ENCODE peak calls at places on chromosomes 11 and 22, in nine cellular contexts. V, L, M, B, Y, H, N, F and T are unnamed samples.

GRCh38 chr22:47328550-47329243 is 566.2 kb downstream of the TBC1D22A start:
- DNase-seq in M (no peak), F (peak; percentile 67), H (peak; percentile 78), Y (no peak), N (peak; percentile 56), B (peak; percentile 94), V (no peak), L (no peak), T (peak; percentile 68)

GRCh38 chr11:64844330-64845124 is at the start of gene CDC42BPG:
- DNase-seq in M (peak; percentile 92), Y (peak; percentile 97), F (peak; percentile 87), H (no peak), L (no peak), V (peak; percentile 76), N (no peak), B (peak; percentile 100), T (no peak)

GRCh38 chr22:26065847-26066246 is 103.4 kb upstream of the SEZ6L start:
- DNase-seq in B (no peak), H (no peak), N (no peak), Y (no peak), L (no peak), M (no peak), F (no peak), V (no peak), T (no peak)

GRCh38 chr11:116948375-116948774 is 111.0 kb upstream of the APOA1 start:
- DNase-seq in H (no peak), F (no peak), B (no peak), Y (no peak), V (no peak), L (no peak), N (no peak), M (no peak), T (no peak)

GRCh38 chr22:44179196-44179988 is 1.3 kb upstream of the PARVG start:
- DNase-seq in V (no peak), M (no peak), Y (no peak), L (no peak), H (no peak), N (no peak), F (no peak), B (no peak), T (no peak)

GRCh38 chr11:32196137-32196536 is 105.3 kb downstream of the RCN1 start:
- DNase-seq in F (no peak), Y (no peak), L (no peak), V (no peak), H (no peak), N (peak; percentile 13), B (no peak), M (no peak), T (no peak)

GRCh38 chr11:126419801-126420729 is 64.6 kb downstream of the ST3GAL4 start:
- DNase-seq in V (no peak), B (peak; percentile 83), M (no peak), H (no peak), F (no peak), Y (no peak), N (no peak), L (no peak), T (no peak)

GRCh38 chr11:113059548-113059947 is 98.3 kb downstream of the NCAM1 start:
- DNase-seq in M (no peak), F (no peak), H (no peak), B (no peak), N (no peak), L (no peak), Y (no peak), V (no peak), T (no peak)

GRCh38 chr11:47992959-47993820 is 12.8 kb downstream of the PTPRJ start:
- DNase-seq in Y (no peak), F (peak; percentile 72), N (no peak), L (no peak), H (peak; percentile 51), M (no peak), V (no peak), B (peak; percentile 83), T (no peak)
- H3K4me3 ChIP-seq in Y (no peak overlapping the region), F (no peak overlapping the region), N (no peak overlapping the region), L (no peak overlapping the region), H (no peak overlapping the region), M (no peak overlapping the region), V (no peak overlapping the region), B (no peak overlapping the region), T (no peak overlapping the region)

DNA sequence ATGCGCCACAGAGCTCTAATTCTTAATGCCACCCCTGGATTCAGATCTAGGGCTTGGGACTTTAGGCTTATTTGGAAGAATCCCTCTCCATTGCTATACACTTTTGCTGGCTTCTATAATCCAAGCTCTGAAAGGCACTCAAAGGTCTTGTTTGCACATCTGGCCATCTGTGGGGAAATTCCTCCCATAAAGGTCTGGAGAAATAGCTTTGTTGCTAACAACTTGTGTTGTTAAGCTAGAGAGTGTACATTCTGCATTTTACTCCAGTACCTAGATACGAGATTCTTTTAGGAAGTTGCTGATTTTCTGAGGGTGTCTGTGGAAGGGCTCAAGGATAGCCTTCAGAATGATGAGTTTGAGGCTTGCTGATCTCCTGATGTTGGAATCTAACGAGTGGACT is 50.7 kb downstream of the UBASH3B start:
- DNase-seq in F (no peak), L (no peak), V (no peak), B (peak; percentile 46), Y (no peak), M (no peak), N (no peak), H (no peak), T (no peak)
- H3K4me3 ChIP-seq in F (no peak overlapping the region), L (no peak overlapping the region), V (no peak overlapping the region), B (no peak overlapping the region), Y (no peak overlapping the region), M (no peak overlapping the region), N (no peak overlapping the region), H (no peak overlapping the region), T (no peak overlapping the region)

DNA sequence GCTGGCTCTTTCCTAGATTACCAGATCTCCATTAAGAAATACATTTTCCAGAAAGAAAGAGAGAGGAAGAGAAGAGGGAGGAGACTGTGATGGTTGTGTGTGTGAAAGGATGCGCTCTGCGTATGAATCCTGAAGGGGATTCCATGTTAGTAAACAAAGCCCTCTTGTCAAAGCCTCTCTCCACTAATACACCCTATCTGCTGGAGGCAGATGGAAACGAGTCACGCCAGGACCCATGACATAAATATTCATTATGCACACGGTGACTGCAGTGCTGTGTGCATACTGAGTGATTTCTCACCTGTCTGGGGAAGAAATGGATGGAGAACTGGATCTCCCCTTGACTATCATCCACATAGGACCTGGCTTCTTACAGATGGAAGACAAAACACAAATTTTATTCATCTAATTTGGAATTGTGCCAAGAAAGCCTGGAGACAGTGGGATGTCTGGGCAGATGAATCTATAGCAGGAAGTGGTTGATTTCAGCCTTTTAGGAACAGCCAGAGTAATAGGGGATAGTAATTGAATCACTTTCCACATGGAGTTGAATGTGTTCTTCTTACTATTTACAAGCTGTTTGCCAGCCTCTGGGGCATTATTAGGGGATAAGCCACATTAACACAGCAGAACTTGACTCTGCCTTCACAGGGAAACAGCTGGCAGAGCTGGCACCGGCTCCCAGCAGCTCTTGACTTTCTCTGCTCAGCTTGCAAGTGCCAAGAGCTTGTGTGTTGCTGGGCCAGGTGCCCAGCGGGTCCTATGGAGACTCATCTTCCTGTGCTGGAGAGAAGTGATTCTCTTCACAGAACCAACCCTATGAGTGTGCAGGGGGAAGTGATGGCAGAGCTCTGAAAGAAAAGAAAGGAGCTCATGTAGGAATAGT is 9.0 kb downstream of the MTNR1B start:
- DNase-seq in B (peak; percentile 90), L (no peak), F (no peak), M (no peak), V (no peak), N (no peak), H (no peak), Y (no peak), T (no peak)
- H3K4me3 ChIP-seq in B (no peak overlapping the region), L (no peak overlapping the region), F (no peak overlapping the region), M (no peak overlapping the region), V (no peak overlapping the region), N (no peak overlapping the region), H (no peak overlapping the region), Y (no peak overlapping the region), T (no peak overlapping the region)

DNA sequence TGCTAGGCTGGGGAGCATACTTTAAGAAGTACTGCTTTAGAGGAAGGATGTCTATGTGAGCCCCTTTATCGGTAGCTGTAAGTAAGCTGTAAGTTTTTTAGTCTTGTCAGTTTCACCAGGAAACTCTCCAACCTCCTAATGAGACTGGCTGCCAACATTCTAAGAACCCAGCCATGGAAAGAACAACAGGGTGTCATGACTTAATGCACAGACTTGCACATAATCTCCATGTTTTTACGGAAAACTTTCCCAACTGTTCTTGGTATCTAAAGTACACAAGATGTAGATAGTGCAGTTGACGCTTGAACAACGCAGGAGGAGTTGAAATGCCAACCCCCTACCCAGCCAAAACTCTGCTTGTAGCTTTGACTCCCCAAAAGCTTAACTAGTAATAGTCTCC is 9.0 kb downstream of the OR8A1 start:
- DNase-seq in N (no peak), H (no peak), V (no peak), B (no peak), Y (no peak), L (no peak), M (no peak), F (no peak), T (no peak)
- H3K4me3 ChIP-seq in N (no peak overlapping the region), H (no peak overlapping the region), V (no peak overlapping the region), B (no peak overlapping the region), Y (no peak overlapping the region), L (no peak overlapping the region), M (no peak overlapping the region), F (no peak overlapping the region), T (no peak overlapping the region)